ENCODE peak calls at places on chromosomes 4 and X, in nine cellular contexts. J, L, B, M, Q, S, Y, H and E are unnamed samples.

GRCh38 chr4:174284181-174284886 is 623 bp downstream of the CEP44 start:
- DNase-seq in J (no peak), L (peak; percentile 6), B (peak; percentile 46), M (peak; percentile 61), Q (peak; percentile 49), S (peak; percentile 49), Y (peak; percentile 12), H (peak; percentile 46), E (peak; percentile 86)

GRCh38 chrX:20620301-20620700 is 353.6 kb upstream of the RPS6KA3 start:
- DNase-seq in J (no peak), L (no peak), B (no peak), M (peak; percentile 76), Q (no peak), S (no peak), Y (no peak), H (peak; percentile 13), E (peak; percentile 85)

GRCh38 chr4:74805601-74806000 is 11.3 kb upstream of the BTC start:
- DNase-seq in J (no peak), L (no peak), B (peak; percentile 17), M (peak; percentile 85), Q (no peak), S (no peak), Y (no peak), H (peak; percentile 62), E (peak; percentile 71)

GRCh38 chr4:17884063-17884462 is 73.3 kb downstream of the NCAPG start:
- DNase-seq in J (no peak), L (no peak), B (no peak), M (no peak), Q (no peak), S (no peak), Y (no peak), H (no peak), E (peak; percentile 26)

GRCh38 chr4:76607266-76607799 is 172.3 kb downstream of the SHROOM3 start:
- DNase-seq in J (no peak), L (peak; percentile 50), B (peak; percentile 53), M (no peak), Q (no peak), S (no peak), Y (peak; percentile 96), H (no peak), E (peak; percentile 55)

GRCh38 chrX:16848541-16848940 is 21.6 kb downstream of the RBBP7 start:
- DNase-seq in J (no peak), L (no peak), B (no peak), M (no peak), Q (no peak), S (no peak), Y (no peak), H (no peak), E (peak; percentile 86)

GRCh38 chr4:164866817-164867490 is 10.0 kb upstream of the APELA start:
- DNase-seq in J (no peak), L (peak; percentile 27), B (peak; percentile 70), M (no peak), Q (no peak), S (no peak), Y (no peak), H (no peak), E (peak; percentile 11)

GRCh38 chr4:105058177-105058812 is 88.4 kb upstream of the TET2 start:
- DNase-seq in J (no peak), L (no peak), B (no peak), M (peak; percentile 75), Q (no peak), S (no peak), Y (no peak), H (peak; percentile 12), E (no peak)

GRCh38 chr4:155734065-155734464 is 24.8 kb upstream of the GUCY1B1 start:
- DNase-seq in J (no peak), L (no peak), B (no peak), M (no peak), Q (no peak), S (peak; percentile 26), Y (no peak), H (no peak), E (peak; percentile 12)

GRCh38 chr4:113157086-113157857 is 107.8 kb downstream of the ANK2 start:
- DNase-seq in J (no peak), L (no peak), B (peak; percentile 45), M (no peak), Q (no peak), S (no peak), Y (no peak), H (no peak), E (no peak)

GRCh38 chrX:46837543-46838481 is 969 bp downstream of the RP2 start:
- DNase-seq in J (peak; percentile 26), L (no peak), B (no peak), M (peak; percentile 55), Q (peak; percentile 5), S (peak; percentile 19), Y (peak; percentile 40), H (no peak), E (peak; percentile 63)

GRCh38 chr4:45944000-45944399 is 179.9 kb downstream of the GABRG1 start:
- DNase-seq in J (no peak), L (no peak), B (peak; percentile 41), M (peak; percentile 3), Q (peak; percentile 1), S (no peak), Y (no peak), H (no peak), E (no peak)

GRCh38 chr4:45951153-45951552 is 172.7 kb downstream of the GABRG1 start:
- DNase-seq in J (no peak), L (no peak), B (no peak), M (no peak), Q (no peak), S (no peak), Y (no peak), H (no peak), E (no peak)

DNA sequence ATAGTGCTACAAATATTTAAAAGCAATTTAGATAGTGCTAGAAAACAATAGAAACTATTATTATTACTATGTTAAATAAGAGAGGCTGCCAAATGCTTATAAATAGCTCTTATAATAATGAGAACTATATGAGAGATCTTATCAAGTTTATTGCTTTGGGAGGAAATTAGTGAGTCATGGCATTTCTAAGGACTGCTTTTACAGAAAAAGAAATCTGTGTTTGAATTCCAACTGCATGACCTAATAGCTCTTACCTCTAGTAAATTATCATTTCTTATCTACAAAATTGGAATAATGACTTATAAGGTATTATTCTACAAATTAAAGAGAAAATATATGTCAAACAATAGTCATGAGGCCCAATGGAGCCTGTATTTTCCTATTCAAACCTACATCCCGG is 177.2 kb downstream of the GABRG1 start:
- DNase-seq in J (no peak), L (no peak), B (no peak), M (peak; percentile 64), Q (no peak), S (no peak), Y (no peak), H (no peak), E (no peak)
- TF ChIP-seq EZH2phosphoT487 in J (no peak), L (no peak), B (no peak), M (no peak), Q (no peak), S (no peak), Y (no peak), H (no peak), E (no peak)

GRCh38 chrX:123481908-123482873 is 250.7 kb downstream of the THOC2 start:
- DNase-seq in J (no peak), L (peak; percentile 52), B (peak; percentile 35), M (no peak), Q (no peak), S (no peak), Y (no peak), H (no peak), E (peak; percentile 76)
- H3K4me3 ChIP-seq in J (no peak overlapping the region), L (no peak overlapping the region), B (no peak overlapping the region), M (no peak overlapping the region), Q (no peak overlapping the region), S (no peak overlapping the region), Y (no peak overlapping the region), H (no peak overlapping the region), E (peak overlapping the region; percentile 35)

DNA sequence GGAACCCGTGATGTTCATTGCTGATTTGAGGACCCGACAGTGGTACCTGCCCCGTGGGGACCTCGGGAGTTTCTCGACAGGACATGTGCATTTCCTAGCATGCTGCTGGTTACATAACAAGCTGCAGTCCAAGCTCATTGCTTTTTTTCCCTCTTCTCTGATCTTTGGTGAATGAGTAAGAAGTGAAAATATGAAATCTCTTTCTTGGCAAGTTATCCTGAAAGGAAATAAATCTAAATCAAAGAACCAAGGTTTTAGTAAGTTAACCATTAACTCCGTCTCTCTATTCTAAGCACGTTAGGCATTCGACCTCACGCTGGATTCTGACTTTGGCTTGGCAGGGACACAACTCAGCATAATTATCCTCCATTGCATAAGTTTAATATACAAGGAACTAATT is 86.6 kb downstream of the STK32B start:
- DNase-seq in J (no peak), L (no peak), B (no peak), M (no peak), Q (no peak), S (no peak), Y (no peak), H (no peak), E (peak; percentile 11)
- H3K4me2 ChIP-seq in J (no peak overlapping the region), L (no peak overlapping the region), B (no peak overlapping the region), M (no peak overlapping the region), Q (no peak overlapping the region), S (no peak overlapping the region), Y (no peak overlapping the region), H (no peak overlapping the region), E (no peak overlapping the region)

GRCh38 chrX:129701624-129702069 is 37.1 kb upstream of the XPNPEP2 start:
- DNase-seq in J (no peak), L (no peak), B (no peak), M (no peak), Q (no peak), S (no peak), Y (no peak), H (no peak), E (peak; percentile 66)

GRCh38 chrX:129704491-129704890 is 34.3 kb upstream of the XPNPEP2 start:
- DNase-seq in J (no peak), L (no peak), B (no peak), M (no peak), Q (no peak), S (no peak), Y (no peak), H (no peak), E (no peak)

GRCh38 chrX:129705377-129705925 is 33.3 kb upstream of the XPNPEP2 start:
- DNase-seq in J (no peak), L (no peak), B (no peak), M (no peak), Q (no peak), S (no peak), Y (no peak), H (no peak), E (no peak)

GRCh38 chrX:129705988-129706387 is 32.8 kb upstream of the XPNPEP2 start:
- DNase-seq in J (no peak), L (no peak), B (no peak), M (no peak), Q (no peak), S (no peak), Y (no peak), H (no peak), E (no peak)

DNA sequence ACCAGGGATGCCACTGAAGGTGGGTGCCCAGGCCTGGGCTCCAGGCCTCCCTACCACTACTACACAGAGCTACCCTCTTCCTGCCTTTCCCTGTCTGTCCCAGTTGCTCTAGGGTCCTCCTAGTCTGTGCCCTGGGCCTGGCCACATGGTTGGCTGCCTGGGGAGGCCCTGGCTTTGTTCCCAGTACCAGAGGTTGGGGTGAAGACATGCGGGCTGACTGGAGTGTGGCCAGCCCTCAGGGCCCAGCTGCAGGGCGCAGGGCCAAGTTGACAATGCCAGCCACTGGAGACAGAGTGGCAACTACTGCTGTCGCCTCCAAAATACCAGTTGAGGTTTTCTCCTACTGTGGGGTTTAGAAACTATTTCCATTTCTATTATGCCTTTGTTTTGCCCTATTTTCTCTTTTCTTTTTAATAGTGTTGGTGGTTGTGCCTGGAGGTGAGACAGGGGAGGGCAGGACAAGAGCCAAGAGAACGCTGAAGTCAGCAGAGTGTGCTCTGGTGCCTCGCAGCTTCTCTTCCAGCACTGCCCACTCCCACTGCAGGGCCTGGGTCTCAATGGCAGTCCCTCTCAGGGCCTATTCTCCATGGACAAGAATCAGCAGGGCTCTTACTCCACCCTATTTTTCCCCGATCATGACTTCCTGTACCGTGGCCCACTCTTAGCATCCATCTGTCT is 32.2 kb upstream of the XPNPEP2 start:
- DNase-seq in J (no peak), L (no peak), B (no peak), M (peak; percentile 30), Q (peak; percentile 42), S (no peak), Y (no peak), H (no peak), E (no peak)
- TF ChIP-seq EZH2phosphoT487 in J (no peak), L (no peak), B (no peak), M (no peak), Q (no peak), S (no peak), Y (no peak), H (no peak), E (no peak)